ENCODE peak calls at places on chromosomes 13 and 19, in nine cellular contexts. Z is HFF-Myc, H is cardiac fibroblast, M is kidney epithelial cell, G is spleen, O is fibroblast of lung, T is neural progenitor cell, U is AG04449, I is BJ. L is an unnamed sample.

GRCh38 chr19:13103961-13104847 is 1.5 kb upstream of the LYL1 start:
- DNase-seq in Z (no peak), O (no peak), G (peak), T (peak), M (no peak), H (no peak), I (no peak), U (no peak), L (no peak)

GRCh38 chr19:9741476-9742171 is 26.9 kb downstream of the ZNF846 start:
- DNase-seq in M (no peak), Z (no peak), I (no peak), G (no peak), T (no peak), H (peak), U (no peak), O (no peak), L (no peak)

GRCh38 chr13:85386424-85386823 is 412.8 kb downstream of the SLITRK6 start:
- DNase-seq in T (peak), I (no peak), U (no peak), O (peak), M (peak), Z (no peak), G (no peak), H (no peak), L (peak)

GRCh38 chr13:51645154-51645650 is 60.9 kb downstream of the WDFY2 start:
- DNase-seq in G (no peak), O (peak), U (no peak), T (no peak), I (peak), Z (no peak), H (peak), M (no peak), L (peak)

GRCh38 chr13:44271031-44271433 is 102.6 kb upstream of the SERP2 start:
- DNase-seq in G (no peak), O (peak), M (no peak), U (no peak), I (no peak), Z (no peak), H (peak), T (no peak), L (peak)

GRCh38 chr13:42064966-42065365 is 16.5 kb downstream of the DGKH start:
- DNase-seq in H (no peak), O (peak), Z (no peak), I (no peak), M (no peak), T (no peak), U (no peak), G (no peak), L (no peak)

GRCh38 chr13:55517312-55517711 is 1623.4 kb upstream of the PRR20A start:
- DNase-seq in H (no peak), U (no peak), I (no peak), G (no peak), T (peak), O (no peak), Z (no peak), M (no peak), L (no peak)

GRCh38 chr13:30355839-30356238 is 48.5 kb upstream of the KATNAL1 start:
- DNase-seq in M (no peak), U (no peak), I (no peak), T (no peak), O (no peak), Z (no peak), G (no peak), H (no peak), L (no peak)

GRCh38 chr19:41859213-41859617 is 840 bp upstream of the RPS19 start:
- DNase-seq in I (no peak), H (no peak), Z (no peak), G (no peak), O (no peak), T (no peak), M (no peak), U (no peak), L (no peak)

GRCh38 chr19:41859618-41860418 is at the start of gene RPS19:
- DNase-seq in T (peak), G (peak), M (peak), H (peak), U (peak), Z (peak), I (peak), O (peak), L (peak)

GRCh38 chr19:41861098-41861768 is 1.2 kb downstream of the RPS19 start:
- DNase-seq in T (no peak), G (peak), U (no peak), Z (no peak), I (no peak), M (no peak), O (no peak), H (no peak), L (no peak)

GRCh38 chr19:41861846-41862245 is 1.8 kb downstream of the RPS19 start:
- DNase-seq in G (no peak), T (no peak), O (no peak), I (no peak), M (no peak), Z (no peak), H (no peak), U (no peak), L (no peak)

DNA sequence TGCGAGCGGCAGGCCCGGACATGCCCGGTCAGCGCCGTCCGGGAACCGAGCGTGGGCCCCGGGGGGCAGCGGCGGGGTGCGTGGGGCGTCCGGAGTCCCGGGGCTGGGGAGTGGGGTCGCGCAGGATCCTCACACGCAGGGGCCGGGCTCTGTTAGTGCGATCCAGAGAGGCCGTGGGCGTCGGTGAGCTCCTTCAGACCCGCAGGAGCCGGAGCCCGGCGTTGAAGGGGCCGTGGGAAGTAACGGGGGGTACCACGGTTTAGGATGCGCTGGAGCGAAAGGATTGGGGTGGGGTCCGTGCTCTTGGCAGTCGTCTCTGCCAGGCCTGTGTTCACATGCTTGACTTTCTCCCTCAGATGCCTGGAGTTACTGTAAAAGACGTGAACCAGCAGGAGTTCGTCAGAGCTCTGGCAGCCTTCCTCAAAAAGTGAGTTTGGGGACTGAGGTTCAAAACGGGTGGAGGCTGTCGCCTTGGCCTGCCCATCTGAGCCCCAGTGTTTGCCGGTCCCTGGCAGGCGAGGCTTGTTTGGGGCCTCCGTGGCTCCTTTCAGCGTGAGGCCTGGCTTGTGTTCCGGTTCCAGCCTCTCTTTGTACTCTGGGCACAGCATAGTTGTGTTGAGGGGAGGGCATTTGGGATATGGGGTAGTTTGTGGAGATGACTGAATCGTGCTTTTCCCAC is 503 bp downstream of the RPS19 start:
- DNase-seq in T (peak), G (no peak), Z (no peak), O (peak), M (no peak), H (peak), I (no peak), U (no peak), L (no peak)
- TF ChIP-seq CTCF in T (no peak), G (no peak), Z (no peak), O (no peak), M (no peak), H (no peak), I (no peak), U (no peak), L (no peak)

GRCh38 chr19:53553159-53553558 is 15.2 kb downstream of the ZNF331 start:
- DNase-seq in O (no peak), H (no peak), T (no peak), I (no peak), M (no peak), Z (no peak), G (no peak), U (no peak), L (no peak)
- H3K4me3 ChIP-seq in O (no peak), H (no peak), T (no peak), I (no peak), M (no peak), Z (no peak), G (no peak), U (no peak), L (no peak)

GRCh38 chr13:75566658-75567057 is 17.1 kb downstream of the UCHL3 start:
- DNase-seq in Z (no peak), O (peak), I (peak), U (no peak), H (peak), M (no peak), T (no peak), G (no peak), L (peak)
- TF ChIP-seq CTCF in Z (no peak), O (no peak), I (peak), U (peak), H (peak), M (peak), T (peak), G (no peak), L (peak)

DNA sequence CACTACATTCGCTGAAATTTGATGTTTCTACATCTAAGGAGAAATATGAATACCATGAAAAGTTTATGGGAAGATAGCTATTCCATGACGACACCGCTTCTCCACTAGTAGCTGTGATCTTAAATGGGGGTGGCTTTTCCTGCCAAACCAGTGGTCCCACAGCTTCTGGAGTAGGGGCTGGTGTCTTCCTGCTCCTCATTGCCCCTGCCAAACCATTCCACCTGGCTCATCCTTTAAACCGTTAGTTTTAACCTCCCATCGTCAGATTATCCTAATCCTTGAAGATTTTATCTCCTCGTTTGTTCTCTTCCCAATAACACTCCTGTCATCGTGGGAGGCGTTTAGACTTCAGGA is 568 bp upstream of the ZNF230 start:
- DNase-seq in M (no peak), T (no peak), O (no peak), G (no peak), Z (no peak), U (no peak), H (peak), I (no peak), L (no peak)
- H3K4me3 ChIP-seq in M (peak), T (peak), O (peak), G (peak), Z (peak), U (peak), H (peak), I (peak), L (peak)

DNA sequence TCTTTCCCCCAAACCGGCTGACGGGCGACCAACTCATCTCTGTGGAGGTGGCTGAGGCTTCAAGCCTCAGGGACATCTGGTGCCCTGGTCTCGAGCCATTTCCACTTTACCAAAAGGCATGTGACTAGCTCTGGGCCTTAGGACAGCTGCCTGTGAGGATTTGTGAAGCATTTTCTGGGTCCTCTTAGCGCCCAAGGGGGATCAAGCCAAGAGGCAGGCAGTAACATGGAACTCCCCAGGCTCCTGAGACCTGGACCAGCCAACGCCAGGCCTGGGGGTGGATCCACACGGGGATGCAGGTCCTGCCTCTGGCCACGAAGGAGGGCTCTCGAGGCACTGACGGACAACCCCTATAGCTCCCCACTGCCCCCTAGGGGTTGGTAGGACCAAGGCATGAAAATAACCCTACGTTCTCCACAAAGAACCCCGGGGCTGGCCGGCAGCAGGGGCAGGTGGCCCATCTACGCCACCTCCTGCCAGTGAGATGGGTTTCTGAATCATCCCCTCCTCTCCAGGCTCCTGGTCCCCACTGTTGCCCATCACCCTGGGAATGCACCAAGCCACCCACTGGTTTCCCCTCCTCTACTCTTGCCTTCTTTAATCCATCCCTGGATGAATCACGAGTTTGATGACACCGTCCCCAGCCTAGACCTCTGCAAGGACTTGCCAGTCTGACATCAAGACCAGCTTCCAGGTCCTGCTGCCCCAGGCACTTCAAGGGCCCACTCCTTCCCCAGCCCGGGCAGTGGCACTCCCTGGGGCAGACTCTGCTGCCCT is 7.0 kb upstream of the MYDGF start:
- DNase-seq in O (peak), Z (peak), I (no peak), M (no peak), G (no peak), H (peak), T (peak), U (no peak), L (peak)
- TF ChIP-seq CTCF in O (peak), Z (peak), I (peak), M (peak), G (peak), H (peak), T (peak), U (peak), L (peak)

GRCh38 chr13:110874508-110874960 is 40.3 kb downstream of the ANKRD10 start:
- DNase-seq in U (no peak), O (peak), G (peak), M (no peak), H (peak), T (peak), I (no peak), Z (no peak), L (peak)

GRCh38 chr13:110872034-110872767 is 42.7 kb downstream of the ANKRD10 start:
- DNase-seq in T (no peak), I (no peak), H (no peak), U (no peak), G (peak), O (no peak), M (no peak), Z (no peak), L (no peak)

GRCh38 chr13:110872768-110873638 is 41.9 kb downstream of the ANKRD10 start:
- DNase-seq in H (no peak), G (peak), T (no peak), O (no peak), U (no peak), I (no peak), Z (no peak), M (no peak), L (no peak)

GRCh38 chr13:110875243-110875642 is 39.6 kb downstream of the ANKRD10 start:
- DNase-seq in G (no peak), Z (no peak), M (no peak), T (no peak), I (no peak), H (no peak), U (no peak), O (no peak), L (no peak)

DNA sequence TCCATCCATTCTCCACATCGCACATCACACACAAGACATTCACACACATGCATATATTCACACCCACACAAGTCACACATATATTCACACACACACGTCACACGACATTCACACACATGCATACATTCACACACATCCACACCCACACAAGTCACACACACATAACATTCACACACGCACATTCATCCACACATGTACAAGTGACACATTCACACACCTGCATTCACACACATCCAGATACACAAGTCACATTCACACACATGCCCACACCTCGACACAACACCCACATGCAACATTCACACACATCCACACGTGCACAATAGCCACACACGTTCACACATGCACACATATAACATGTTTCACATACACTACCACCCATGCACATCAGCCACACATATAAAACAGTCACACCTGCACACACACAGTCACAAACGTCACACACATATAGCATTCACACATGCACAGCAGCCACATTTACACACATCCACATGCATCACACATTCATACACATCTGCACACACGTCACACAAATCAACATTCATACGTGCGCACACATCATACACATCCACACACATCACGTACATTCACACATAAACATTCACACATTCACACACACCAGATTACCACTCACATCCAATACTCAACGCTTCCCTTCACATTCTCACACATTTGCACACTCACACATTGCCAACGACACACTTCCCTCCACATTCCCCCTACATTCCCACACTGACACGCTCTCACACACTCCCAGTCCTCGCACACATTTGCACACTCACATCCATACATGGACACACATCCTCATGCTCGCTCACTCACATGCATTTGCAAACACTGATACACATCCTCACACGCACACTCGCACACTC is 41.0 kb downstream of the ANKRD10 start:
- DNase-seq in Z (no peak), M (no peak), O (no peak), U (no peak), I (no peak), G (no peak), T (no peak), H (no peak), L (no peak)
- H3K4me3 ChIP-seq in Z (peak), M (peak), O (peak), U (peak), I (peak), G (no peak), T (peak), H (peak), L (peak)

DNA sequence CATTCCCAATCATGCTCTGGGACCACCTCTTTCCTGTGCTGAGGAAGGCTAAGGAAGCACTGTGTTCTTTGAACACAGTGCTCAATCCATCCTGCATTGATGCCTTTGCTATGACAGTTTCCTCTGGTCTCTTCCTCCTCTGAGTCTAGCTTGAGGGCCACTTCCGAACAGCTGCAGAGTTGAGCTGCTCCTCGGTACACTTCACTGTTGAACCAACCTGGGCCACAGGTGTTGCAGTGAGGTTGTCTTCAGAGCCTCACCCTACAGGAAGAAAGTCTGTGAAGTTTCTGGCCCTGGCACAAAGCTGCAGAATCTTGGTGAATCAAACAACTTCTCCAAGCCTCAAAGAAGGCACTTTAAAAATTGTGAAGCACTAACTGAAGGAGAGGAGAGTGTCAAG is 393.9 kb downstream of the KCNRG start:
- DNase-seq in U (no peak), M (no peak), G (no peak), O (no peak), T (no peak), Z (no peak), I (no peak), H (no peak), L (no peak)
- TF ChIP-seq CTCF in U (no peak), M (no peak), G (no peak), O (no peak), T (no peak), Z (no peak), I (no peak), H (no peak), L (no peak)

DNA sequence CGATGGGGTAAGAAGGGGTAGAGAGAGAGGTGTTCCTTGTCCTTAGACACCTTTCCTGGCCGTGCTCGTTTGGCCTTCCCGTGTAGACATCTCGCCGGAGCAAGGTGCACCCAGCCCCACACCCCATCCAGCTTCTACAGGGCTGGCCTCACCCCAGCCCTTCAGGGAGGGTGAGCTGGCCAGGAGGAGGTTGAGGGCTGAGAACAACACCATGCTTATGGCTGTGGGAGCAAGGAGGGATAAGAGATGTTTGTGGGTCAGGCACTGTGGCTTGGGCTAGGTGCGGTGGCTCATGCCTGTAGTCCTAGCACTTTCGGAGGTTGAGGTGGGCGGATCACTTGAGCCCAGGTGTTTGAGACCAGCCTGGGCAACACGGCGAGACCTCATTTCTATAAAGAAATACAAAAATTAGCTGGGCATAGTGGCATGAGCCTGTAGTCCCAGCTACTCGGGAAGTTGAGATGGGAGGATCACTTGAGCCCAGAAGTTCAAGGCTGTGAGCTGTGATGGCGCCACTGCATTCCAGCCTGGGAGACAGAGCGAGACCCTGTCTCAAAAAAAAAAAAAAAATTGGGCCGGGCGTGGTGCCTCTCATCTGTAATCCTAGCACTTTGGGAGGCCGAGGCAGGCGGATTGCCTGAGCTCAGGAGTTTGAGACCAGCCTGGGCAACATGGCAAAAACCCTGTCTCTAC is 15.5 kb downstream of the SMARCA4 start:
- DNase-seq in O (no peak), H (no peak), T (no peak), I (no peak), Z (no peak), G (no peak), M (no peak), U (no peak), L (no peak)
- H3K4me3 ChIP-seq in O (peak), H (no peak), T (no peak), I (no peak), Z (no peak), G (no peak), M (no peak), U (no peak), L (no peak)

L was measured in astrocyte of the spinal cord.